ENCODE peak calls at places on chromosomes 6 and 20, in eight cellular contexts. L is ovary; H is pancreas; M is tibial nerve; C is GM12864; F is right lobe of liver; B is CD8-positive, alpha-beta T cell; T is HFF-Myc. E is an unnamed sample.
A peak's percentile ranks its signal among the peaks of the same experiment; 100 is the strongest.

GRCh38 chr6:70884074-70884983 is 72.5 kb downstream of the B3GAT2 start:
- DNase-seq in L (peak; percentile 34), H (peak; percentile 66), M (no peak), C (peak; percentile 13), F (peak; percentile 60), B (peak; percentile 37), T (peak; percentile 11), E (no peak)

GRCh38 chr6:170089937-170090335 is 200.9 kb downstream of the DLL1 start:
- DNase-seq in L (no peak), H (peak; percentile 53), M (no peak), C (no peak), F (no peak), B (no peak), T (no peak), E (no peak)

GRCh38 chr6:159633196-159633595 is 59.8 kb downstream of the SOD2 start:
- DNase-seq in L (no peak), H (no peak), M (no peak), C (no peak), F (no peak), B (no peak), T (peak; percentile 11), E (no peak)

GRCh38 chr6:56992703-56993102 is 37.8 kb downstream of the BEND6 start:
- DNase-seq in L (no peak), H (no peak), M (no peak), C (no peak), F (no peak), B (no peak), T (no peak), E (no peak)

GRCh38 chr20:20498081-20498861 is 130.4 kb downstream of the INSM1 start:
- DNase-seq in L (no peak), H (no peak), M (no peak), C (no peak), F (no peak), B (no peak), T (no peak), E (no peak)

GRCh38 chr6:130417951-130418350 is 52.1 kb downstream of the TMEM200A start:
- DNase-seq in L (no peak), H (no peak), M (no peak), C (no peak), F (no peak), B (no peak), T (no peak), E (no peak)

GRCh38 chr20:48795058-48795457 is 32.7 kb downstream of the PREX1 start:
- DNase-seq in L (no peak), H (no peak), M (no peak), C (no peak), F (no peak), B (no peak), T (no peak), E (no peak)

GRCh38 chr20:62774076-62774714 is 22.1 kb upstream of the MRGBP start:
- DNase-seq in L (no peak), H (peak; percentile 47), M (no peak), C (no peak), F (no peak), B (no peak), T (no peak), E (no peak)

GRCh38 chr20:24634855-24635254 is 165.4 kb downstream of the SYNDIG1 start:
- DNase-seq in L (no peak), H (no peak), M (no peak), C (no peak), F (no peak), B (no peak), T (peak; percentile 58), E (peak; percentile 64)

DNA sequence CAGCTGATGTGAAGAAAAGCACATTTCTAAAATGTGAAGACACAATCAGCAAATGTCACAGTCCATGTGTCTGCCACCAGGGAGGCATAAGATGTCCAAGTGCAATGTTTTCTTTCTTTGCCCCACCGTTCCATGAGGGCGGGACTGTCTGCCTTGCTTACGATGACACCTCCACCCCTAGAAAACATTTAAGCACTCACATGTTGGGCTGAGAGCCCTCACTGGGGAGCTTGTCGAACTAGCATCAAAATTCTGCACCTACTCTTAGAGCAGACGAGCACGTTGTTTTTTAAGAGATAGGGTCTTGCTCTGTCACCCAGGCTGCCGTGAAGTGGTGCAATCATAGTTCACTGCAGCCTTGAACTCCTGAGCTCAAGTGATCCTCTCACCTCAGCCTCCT is 57.6 kb downstream of the PSMG4 start:
- DNase-seq in L (no peak), H (no peak), M (no peak), C (no peak), F (no peak), B (no peak), T (no peak), E (no peak)
- H3K4me3 ChIP-seq in L (no peak overlapping the region), H (no peak overlapping the region), M (no peak overlapping the region), C (no peak overlapping the region), F (no peak overlapping the region), B (no peak overlapping the region), T (no peak overlapping the region), E (no peak overlapping the region)

GRCh38 chr20:3240776-3241363 is 1.9 kb upstream of the SLC4A11 start:
- DNase-seq in L (no peak), H (no peak), M (no peak), C (no peak), F (no peak), B (no peak), T (no peak), E (no peak)
- H3K4me3 ChIP-seq in L (no peak overlapping the region), H (no peak overlapping the region), M (no peak overlapping the region), C (no peak overlapping the region), F (no peak overlapping the region), B (no peak overlapping the region), T (peak overlapping the region; percentile 57), E (no peak overlapping the region)

GRCh38 chr6:34200340-34200971 is 36.2 kb upstream of the HMGA1 start:
- DNase-seq in L (no peak), H (no peak), M (no peak), C (no peak), F (no peak), B (no peak), T (no peak), E (no peak)

GRCh38 chr6:34196833-34197195 is 39.9 kb upstream of the HMGA1 start:
- DNase-seq in L (no peak), H (peak; percentile 70), M (no peak), C (no peak), F (no peak), B (no peak), T (no peak), E (no peak)

GRCh38 chr6:34196116-34196832 is 40.4 kb upstream of the HMGA1 start:
- DNase-seq in L (peak; percentile 87), H (peak; percentile 93), M (peak; percentile 78), C (peak; percentile 35), F (peak; percentile 90), B (peak; percentile 88), T (peak; percentile 17), E (no peak)

GRCh38 chr6:34194770-34195169 is 41.9 kb upstream of the HMGA1 start:
- DNase-seq in L (no peak), H (no peak), M (no peak), C (no peak), F (no peak), B (no peak), T (no peak), E (no peak)

GRCh38 chr6:34195726-34196115 is 41.0 kb upstream of the HMGA1 start:
- DNase-seq in L (peak; percentile 42), H (peak; percentile 74), M (no peak), C (no peak), F (no peak), B (no peak), T (no peak), E (no peak)
- H3K4me3 ChIP-seq in L (no peak overlapping the region), H (no peak overlapping the region), M (peak overlapping the region; percentile 59), C (no peak overlapping the region), F (no peak overlapping the region), B (no peak overlapping the region), T (no peak overlapping the region), E (no peak overlapping the region)

DNA sequence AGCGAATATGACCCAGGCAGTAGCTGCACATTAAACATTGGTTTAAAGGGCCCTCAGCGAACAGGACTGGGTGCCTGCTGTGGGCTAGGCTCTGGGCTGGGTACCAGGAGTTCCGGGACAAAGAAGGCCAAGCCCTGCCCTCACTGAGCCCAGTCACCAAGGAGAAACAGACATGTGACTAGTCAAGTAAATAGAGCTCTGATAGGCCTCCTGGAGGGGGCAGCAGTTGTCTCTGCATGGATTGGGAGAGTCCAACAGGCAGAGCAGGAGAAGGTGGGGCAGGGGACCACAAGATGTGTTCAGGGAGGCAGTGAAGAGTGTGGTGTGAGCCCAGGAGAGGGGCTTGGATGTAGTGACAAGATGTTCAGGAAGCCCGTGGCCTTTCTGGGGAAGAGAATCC is 3.1 kb downstream of the HM13 start:
- DNase-seq in L (no peak), H (peak; percentile 78), M (no peak), C (no peak), F (peak; percentile 61), B (no peak), T (peak; percentile 32), E (peak; percentile 19)
- H3K4me3 ChIP-seq in L (no peak overlapping the region), H (peak overlapping the region; percentile 98), M (no peak overlapping the region), C (no peak overlapping the region), F (no peak overlapping the region), B (no peak overlapping the region), T (peak overlapping the region; percentile 99), E (no peak overlapping the region)

GRCh38 chr20:58175836-58176235 is 52.6 kb downstream of the ANKRD60 start:
- DNase-seq in L (no peak), H (no peak), M (no peak), C (no peak), F (no peak), B (no peak), T (no peak), E (no peak)

GRCh38 chr20:58175425-58175824 is 53.0 kb downstream of the ANKRD60 start:
- DNase-seq in L (no peak), H (no peak), M (no peak), C (no peak), F (no peak), B (no peak), T (no peak), E (no peak)

GRCh38 chr20:58173930-58174707 is 54.3 kb downstream of the ANKRD60 start:
- DNase-seq in L (no peak), H (no peak), M (no peak), C (no peak), F (no peak), B (no peak), T (no peak), E (no peak)

GRCh38 chr20:58173091-58173490 is 55.4 kb downstream of the ANKRD60 start:
- DNase-seq in L (no peak), H (no peak), M (no peak), C (no peak), F (no peak), B (no peak), T (no peak), E (no peak)

DNA sequence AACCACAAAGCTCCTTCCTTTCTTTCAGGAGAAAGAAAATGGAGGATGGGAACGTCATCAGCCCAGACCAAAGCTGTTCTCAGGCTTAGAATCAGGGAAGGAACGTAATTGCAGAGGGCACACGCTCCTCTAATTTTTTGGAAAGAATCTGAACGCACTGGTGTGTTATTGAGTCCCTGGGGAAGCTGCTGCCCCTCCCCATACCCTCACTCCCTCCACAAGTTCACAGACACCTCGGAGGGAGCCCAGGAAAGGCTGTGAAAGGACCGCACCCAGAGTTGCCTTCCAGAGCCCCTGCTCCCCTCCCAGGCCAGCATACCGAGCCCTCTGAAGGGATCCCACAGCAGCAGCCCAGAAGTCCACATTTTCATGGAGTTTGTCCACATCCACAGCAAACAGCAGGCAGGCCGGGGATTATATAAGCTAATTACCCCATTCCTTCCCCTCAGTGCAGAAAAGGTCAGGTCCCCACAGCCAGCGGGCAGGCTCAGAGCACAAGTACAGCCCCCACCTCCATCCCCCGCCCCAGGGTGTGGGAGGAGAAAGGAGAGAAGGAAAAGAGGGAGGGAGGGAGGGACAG is 53.7 kb downstream of the ANKRD60 start:
- DNase-seq in L (peak; percentile 79), H (no peak), M (peak; percentile 74), C (no peak), F (no peak), B (no peak), T (no peak), E (no peak)
- H3K4me3 ChIP-seq in L (peak overlapping the region; percentile 31), H (no peak overlapping the region), M (peak overlapping the region; percentile 6), C (no peak overlapping the region), F (no peak overlapping the region), B (no peak overlapping the region), T (peak overlapping the region; percentile 12), E (no peak overlapping the region)

GRCh38 chr6:131808460-131809269 is 845 bp downstream of the ENPP1 start:
- DNase-seq in L (no peak), H (no peak), M (no peak), C (no peak), F (no peak), B (no peak), T (no peak), E (no peak)
- H3K4me3 ChIP-seq in L (peak overlapping the region; percentile 75), H (peak overlapping the region; percentile 78), M (peak overlapping the region; percentile 67), C (no peak overlapping the region), F (peak overlapping the region; percentile 82), B (peak overlapping the region; percentile 40), T (peak overlapping the region; percentile 60), E (peak overlapping the region; percentile 45)